ENCODE peak calls at places on chromosomes 2 and 18, in four cellular contexts. Y, O, I and R are unnamed samples.

GRCh38 chr2:88765154-88765948 is 73.9 kb downstream of the RPIA start:
- DNase-seq in Y (peak), I (peak), O (peak), R (peak)

GRCh38 chr2:214987261-214987660 is 151.2 kb downstream of the ABCA12 start:
- DNase-seq in I (no peak), O (no peak), Y (no peak), R (no peak)

GRCh38 chr2:196592331-196592911 is 47.1 kb upstream of the CCDC150 start:
- DNase-seq in O (peak), Y (peak), I (no peak), R (peak)

GRCh38 chr18:79460445-79461300 is 64.9 kb downstream of the NFATC1 start:
- DNase-seq in Y (peak), O (no peak), I (no peak), R (no peak)

GRCh38 chr2:42049411-42050349 is 1.9 kb downstream of the PKDCC start:
- DNase-seq in O (no peak), Y (no peak), I (no peak), R (no peak)

GRCh38 chr2:227817940-227818568 is 4.4 kb downstream of the CCL20 start:
- DNase-seq in I (peak), Y (peak), O (peak), R (peak)

GRCh38 chr2:217252181-217252580 is 392.3 kb upstream of the TNP1 start:
- DNase-seq in I (no peak), O (no peak), Y (no peak), R (no peak)

GRCh38 chr2:37180640-37181039 is 7.8 kb downstream of the SULT6B1 start:
- DNase-seq in O (no peak), I (no peak), Y (no peak), R (no peak)

GRCh38 chr2:53018830-53019425 is 748.7 kb upstream of the CHAC2 start:
- DNase-seq in Y (peak), O (no peak), I (no peak), R (peak)

GRCh38 chr2:71256421-71256820 is 29.5 kb upstream of the PAIP2B start:
- DNase-seq in O (no peak), Y (no peak), I (no peak), R (no peak)

GRCh38 chr2:28688784-28689183 is 62.8 kb upstream of the PPP1CB start:
- DNase-seq in Y (no peak), O (no peak), I (no peak), R (no peak)

GRCh38 chr2:55403177-55403998 is 16.3 kb downstream of the CCDC88A start:
- DNase-seq in O (no peak), Y (no peak), I (no peak), R (no peak)

GRCh38 chr2:22930781-22931180 is 454.2 kb upstream of the KLHL29 start:
- DNase-seq in Y (no peak), I (no peak), O (no peak), R (no peak)

GRCh38 chr2:219642465-219643083 is 15.1 kb downstream of the SLC4A3 start:
- DNase-seq in O (peak), I (peak), Y (peak), R (peak)

GRCh38 chr2:226483745-226484619 is 315.6 kb downstream of the IRS1 start:
- DNase-seq in I (peak), Y (peak), O (peak), R (peak)

GRCh38 chr2:125562924-125563323 is 1093.0 kb upstream of the GYPC start:
- DNase-seq in Y (no peak), O (no peak), I (no peak), R (no peak)
- H4K5ac ChIP-seq in Y (no peak), O (no peak), I (no peak), R (no peak)

GRCh38 chr2:161651547-161651946 is 27.3 kb downstream of the SLC4A10 start:
- DNase-seq in I (no peak), Y (no peak), O (no peak), R (no peak)

GRCh38 chr2:161650116-161651015 is 26.1 kb downstream of the SLC4A10 start:
- DNase-seq in O (peak), I (no peak), Y (no peak), R (no peak)
- H3K23ac ChIP-seq in O (no peak), I (no peak), Y (no peak), R (no peak)

DNA sequence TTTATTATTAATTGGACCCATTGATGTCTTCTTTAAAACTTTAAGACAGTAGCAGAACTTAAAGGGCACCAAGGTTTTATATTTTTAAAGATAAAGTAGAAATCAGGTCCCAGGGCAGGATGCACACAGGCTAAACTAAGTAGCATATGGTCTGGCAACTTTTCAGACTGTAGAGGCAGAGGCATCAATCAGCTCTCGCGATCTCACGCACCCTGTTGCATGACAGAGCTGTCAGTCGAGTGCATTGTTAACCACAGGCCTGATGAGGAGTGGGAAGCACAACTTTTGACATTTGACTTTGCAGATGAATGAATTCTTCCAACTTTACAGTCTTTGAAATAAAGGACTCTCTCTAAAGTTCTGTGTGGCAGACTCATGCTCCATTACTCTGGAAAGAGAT is 232.4 kb downstream of the CD226 start:
- DNase-seq in Y (no peak), O (no peak), I (no peak), R (peak)
- H4K5ac ChIP-seq in Y (no peak), O (no peak), I (no peak), R (no peak)

GRCh38 chr2:239061121-239061666 is 213.3 kb downstream of the TWIST2 start:
- DNase-seq in O (no peak), Y (no peak), I (no peak), R (no peak)

GRCh38 chr2:239058746-239059145 is 210.9 kb downstream of the TWIST2 start:
- DNase-seq in Y (no peak), I (no peak), O (no peak), R (no peak)

GRCh38 chr2:239059854-239060253 is 212.0 kb downstream of the TWIST2 start:
- DNase-seq in I (no peak), O (no peak), Y (no peak), R (no peak)

GRCh38 chr2:239061824-239062560 is 214.1 kb downstream of the TWIST2 start:
- DNase-seq in O (no peak), Y (no peak), I (no peak), R (no peak)

DNA sequence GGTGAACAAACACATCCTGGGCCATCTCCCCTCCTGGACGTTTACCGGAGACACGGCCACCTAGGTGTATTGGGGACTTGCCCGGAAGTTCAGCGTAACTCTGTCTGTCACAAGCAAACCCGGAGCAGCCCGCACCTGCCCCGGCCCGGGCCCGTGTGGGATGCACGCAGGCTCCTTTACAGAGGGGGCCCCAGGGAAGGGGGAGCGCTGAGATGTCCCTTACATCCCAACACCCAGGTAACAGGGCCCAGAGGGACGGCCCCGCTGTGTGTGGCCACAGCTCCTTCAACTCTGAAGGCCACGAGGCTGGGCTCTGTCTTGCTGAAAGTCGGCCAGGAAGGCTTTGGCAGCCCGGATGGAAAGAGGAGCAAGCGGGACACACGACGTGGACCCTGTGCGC is 212.8 kb downstream of the TWIST2 start:
- DNase-seq in I (no peak), O (no peak), Y (no peak), R (no peak)
- H3K23ac ChIP-seq in I (no peak), O (no peak), Y (no peak), R (no peak)

GRCh38 chr2:167237478-167237877 is 349.2 kb downstream of the XIRP2 start:
- DNase-seq in O (no peak), I (no peak), Y (no peak), R (peak)
- H4K5ac ChIP-seq in O (no peak), I (no peak), Y (no peak), R (no peak)

GRCh38 chr2:2704380-2705093 is 373.5 kb upstream of the MYT1L start:
- DNase-seq in Y (no peak), I (no peak), O (no peak), R (no peak)

GRCh38 chr2:2707111-2708035 is 376.3 kb upstream of the MYT1L start:
- DNase-seq in O (no peak), I (no peak), Y (no peak), R (no peak)

GRCh38 chr2:2705871-2706270 is 374.8 kb upstream of the MYT1L start:
- DNase-seq in O (no peak), Y (no peak), I (no peak), R (no peak)

GRCh38 chr2:2708575-2708974 is 377.5 kb upstream of the MYT1L start:
- DNase-seq in Y (no peak), O (no peak), I (no peak), R (no peak)

DNA sequence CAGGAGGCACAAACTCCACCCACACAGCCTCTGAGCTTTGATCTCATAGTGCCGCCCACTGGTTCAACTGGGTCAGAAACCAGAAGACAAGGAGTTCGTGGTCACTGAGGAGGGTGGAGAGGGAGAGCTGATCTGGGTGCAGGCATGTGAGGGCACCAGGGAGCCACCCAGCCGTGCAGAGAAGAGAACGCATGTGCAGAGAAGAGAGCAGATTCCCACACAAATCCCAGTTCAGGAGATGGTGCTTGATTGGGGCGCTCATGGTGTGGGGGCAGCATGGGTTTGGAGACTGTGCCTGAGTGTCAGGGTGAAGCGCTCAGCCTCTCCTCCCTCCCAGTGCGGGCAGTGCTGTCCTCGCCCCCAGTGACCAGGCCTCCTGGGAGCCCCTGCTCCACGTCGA is 375.2 kb upstream of the MYT1L start:
- DNase-seq in O (no peak), Y (no peak), I (no peak), R (no peak)
- H3K23ac ChIP-seq in O (no peak), Y (no peak), I (no peak), R (no peak)

GRCh38 chr2:220855296-220855695 is 716.8 kb downstream of the EPHA4 start:
- DNase-seq in I (no peak), O (no peak), Y (peak), R (no peak)
- H4K5ac ChIP-seq in I (no peak), O (no peak), Y (peak), R (no peak)

DNA sequence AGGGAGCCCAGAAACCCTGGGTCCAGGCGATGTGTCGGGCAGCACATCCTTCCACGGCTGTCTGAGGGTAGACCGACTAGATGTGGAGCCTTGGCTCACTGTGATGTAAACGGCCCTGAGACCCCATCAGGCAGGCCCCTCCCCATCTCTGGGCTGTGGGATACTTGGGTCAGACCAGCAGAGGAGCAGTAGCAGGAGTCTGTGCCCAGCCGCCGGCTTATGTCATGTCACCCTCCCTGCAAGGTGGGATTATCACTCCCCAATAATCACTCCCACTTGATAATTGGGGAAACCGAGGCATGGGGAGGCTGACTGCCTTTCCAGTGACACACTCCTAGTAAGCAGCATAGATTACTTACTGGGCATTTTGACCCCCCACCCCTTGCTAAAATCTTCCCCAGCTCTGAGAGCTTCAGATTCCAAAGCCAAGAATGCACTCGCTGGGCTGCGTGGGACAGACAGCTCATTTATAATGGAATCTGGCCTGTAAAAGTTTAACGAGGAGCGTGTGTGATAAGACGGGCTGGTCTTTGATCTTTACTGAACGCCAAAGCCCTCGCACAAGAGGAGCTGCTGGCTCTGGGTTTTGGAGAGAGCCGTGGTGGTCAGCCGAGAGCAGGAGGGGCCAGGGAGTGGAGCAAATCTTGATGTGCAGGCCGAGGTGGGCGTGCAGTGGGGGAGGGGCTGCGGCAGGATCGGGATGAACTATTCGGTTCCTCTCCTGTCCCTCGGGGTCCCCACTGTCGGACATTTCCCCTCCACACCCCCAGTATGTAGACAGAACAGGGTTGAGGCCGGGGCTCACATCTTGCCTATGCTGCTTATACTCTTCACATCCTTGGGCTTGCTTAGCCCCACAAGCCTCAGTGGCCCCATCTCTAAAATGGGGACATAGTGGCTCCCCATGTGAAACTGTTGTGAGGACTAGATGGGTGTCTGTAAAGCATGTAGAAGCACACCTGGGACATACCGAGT is 200.0 kb downstream of the GLI2 start:
- DNase-seq in I (no peak), Y (peak), O (no peak), R (peak)
- H3K23ac ChIP-seq in I (no peak), Y (peak), O (no peak), R (no peak)